ENCODE peak calls at places on chromosomes 11 and 22, in five cellular contexts. F is T-cell, N is H1, O is progenitor cell of endocrine pancreas, U is ACHN. Z is an unnamed sample.

GRCh38 chr11:75140269-75141138 is 10.4 kb upstream of the SLCO2B1 start:
- DNase-seq in U (peak), N (peak), F (peak), O (peak), Z (peak)

GRCh38 chr11:85764796-85765195 is 46.1 kb downstream of the SYTL2 start:
- DNase-seq in U (no peak), O (no peak), F (no peak), N (no peak), Z (no peak)

GRCh38 chr22:46612904-46613605 is 7.1 kb upstream of the GRAMD4 start:
- DNase-seq in U (no peak), O (no peak), N (no peak), F (peak), Z (no peak)

GRCh38 chr11:3855808-3856491 is 486 bp downstream of the STIM1 start:
- DNase-seq in U (peak), N (no peak), F (peak), O (peak), Z (peak)

GRCh38 chr11:86636275-86636674 is 36.1 kb downstream of the ME3 start:
- DNase-seq in O (no peak), U (peak), N (no peak), F (no peak), Z (no peak)

GRCh38 chr22:30605449-30606110 is 1.4 kb upstream of the TCN2 start:
- DNase-seq in F (peak), U (peak), N (no peak), O (no peak), Z (peak)

GRCh38 chr11:129368889-129369672 is 6.6 kb upstream of the BARX2 start:
- DNase-seq in N (no peak), O (no peak), F (no peak), U (no peak), Z (no peak)

GRCh38 chr22:47591709-47592108 is 829.3 kb downstream of the TBC1D22A start:
- DNase-seq in U (no peak), F (no peak), O (no peak), N (no peak), Z (no peak)

GRCh38 chr11:92316410-92316809 is 91.8 kb downstream of the FAT3 start:
- DNase-seq in O (no peak), N (no peak), F (no peak), U (no peak), Z (no peak)

GRCh38 chr22:34841321-34841901 is 224.5 kb upstream of the ISX start:
- DNase-seq in O (no peak), U (no peak), N (peak), F (no peak), Z (no peak)

GRCh38 chr22:37260396-37260795 is 16.3 kb upstream of the RAC2 start:
- DNase-seq in U (no peak), N (no peak), O (no peak), F (no peak), Z (no peak)

GRCh38 chr11:9180784-9181183 is 84.4 kb downstream of the DENND5A start:
- DNase-seq in N (no peak), F (no peak), O (no peak), U (no peak), Z (no peak)

GRCh38 chr11:17985517-17985916 is 27.3 kb downstream of the SERGEF start:
- DNase-seq in N (no peak), F (no peak), U (peak), O (no peak), Z (peak)

GRCh38 chr11:10233581-10233980 is 60.4 kb downstream of the SBF2 start:
- DNase-seq in O (no peak), F (no peak), U (no peak), N (no peak), Z (peak)

GRCh38 chr11:20467458-20468185 is 80.1 kb downstream of the PRMT3 start:
- DNase-seq in U (no peak), N (no peak), F (no peak), O (no peak), Z (no peak)

GRCh38 chr11:109203176-109203575 is 218.8 kb upstream of the C11orf87 start:
- DNase-seq in O (no peak), N (no peak), U (no peak), F (no peak), Z (no peak)

GRCh38 chr11:96259053-96259837 is 83.8 kb downstream of the MAML2 start:
- DNase-seq in U (peak), O (no peak), F (no peak), N (no peak), Z (peak)

GRCh38 chr22:35039625-35040024 is 26.3 kb upstream of the ISX start:
- DNase-seq in F (no peak), O (no peak), N (no peak), U (no peak), Z (peak)

GRCh38 chr11:46290598-46291309 is 13.3 kb downstream of the CREB3L1 start:
- DNase-seq in O (no peak), F (no peak), N (peak), U (peak), Z (peak)

GRCh38 chr11:60841797-60842687 is at the start of gene CCDC86:
- DNase-seq in O (peak), N (peak), F (peak), U (peak), Z (peak)

GRCh38 chr11:96607890-96608558 is 218.2 kb downstream of the JRKL start:
- DNase-seq in O (no peak), F (no peak), N (peak), U (no peak), Z (no peak)

GRCh38 chr11:128190312-128190711 is 397.0 kb downstream of the ETS1 start:
- DNase-seq in U (no peak), O (no peak), N (no peak), F (no peak), Z (no peak)

GRCh38 chr11:111759375-111759774 is 6.8 kb downstream of the PPP2R1B start:
- DNase-seq in N (no peak), O (no peak), F (no peak), U (no peak), Z (no peak)

GRCh38 chr22:37623075-37624016 is 14.7 kb downstream of the GGA1 start:
- DNase-seq in O (peak), N (no peak), U (peak), F (peak), Z (peak)

GRCh38 chr22:18991138-18991432 is 55.0 kb upstream of the PRODH start:
- DNase-seq in N (no peak), F (no peak), O (no peak), U (no peak), Z (no peak)

GRCh38 chr11:643849-644738 is 7.0 kb downstream of the DRD4 start:
- DNase-seq in O (no peak), F (no peak), N (no peak), U (no peak), Z (no peak)

GRCh38 chr11:32421992-32422391 is 13.3 kb downstream of the WT1 start:
- DNase-seq in F (no peak), O (no peak), U (no peak), N (no peak), Z (no peak)

GRCh38 chr11:113952070-113952469 is 22.8 kb upstream of the HTR3A start:
- DNase-seq in N (no peak), U (no peak), O (no peak), F (no peak), Z (no peak)

GRCh38 chr11:114604886-114605285 is 9.3 kb upstream of the NXPE4 start:
- DNase-seq in F (no peak), O (no peak), N (no peak), U (no peak), Z (no peak)

GRCh38 chr11:129143335-129143734 is 48.8 kb downstream of the ARHGAP32 start:
- DNase-seq in F (no peak), U (peak), O (no peak), N (peak), Z (peak)

GRCh38 chr22:25564320-25564978 is at the start of gene GRK3:
- DNase-seq in O (peak), F (peak), U (peak), N (peak), Z (peak)

GRCh38 chr11:12075822-12076821 is 34.3 kb upstream of the MICAL2 start:
- DNase-seq in F (no peak), O (no peak), N (no peak), U (peak), Z (peak)

GRCh38 chr11:70246196-70246595 is 24.3 kb upstream of the PPFIA1 start:
- DNase-seq in U (no peak), O (no peak), N (no peak), F (no peak), Z (no peak)

GRCh38 chr11:33172996-33173395 is 11.7 kb upstream of the CSTF3 start:
- DNase-seq in F (no peak), N (no peak), U (no peak), O (no peak), Z (peak)

GRCh38 chr22:40519284-40519947 is 117.1 kb downstream of the MRTFA start:
- DNase-seq in U (no peak), O (no peak), F (no peak), N (no peak), Z (peak)

GRCh38 chr11:61683961-61684869 is 4.0 kb downstream of the DAGLA start:
- DNase-seq in O (no peak), F (peak), N (no peak), U (no peak), Z (no peak)

Z was measured in hepatocyte.